ENCODE peak calls at places on chromosomes 16 and 17, in four cellular contexts. H is brain microvascular endothelial cell, Y is colonic mucosa, Z is pancreas. P is an unnamed sample.

GRCh38 chr17:34163681-34164080 is 91.4 kb upstream of the CCL2 start:
- DNase-seq in H (no peak), Y (no peak), Z (no peak), P (no peak)

GRCh38 chr17:33377837-33378236 is 84.7 kb upstream of the ASIC2 start:
- DNase-seq in H (no peak), Y (no peak), Z (no peak), P (no peak)

GRCh38 chr16:26642047-26642664 is 424.6 kb upstream of the C16orf82 start:
- DNase-seq in H (no peak), Y (no peak), Z (no peak), P (no peak)

GRCh38 chr17:8243827-8244226 is 4.0 kb downstream of the CTC1 start:
- DNase-seq in H (no peak), Y (no peak), Z (no peak), P (no peak)

GRCh38 chr17:28862497-28862896 is 7.7 kb downstream of the ERAL1 start:
- DNase-seq in H (no peak), Y (no peak), Z (no peak), P (no peak)

GRCh38 chr17:81924557-81925532 is 2.7 kb downstream of the MAFG start:
- DNase-seq in H (no peak), Y (no peak), Z (no peak), P (no peak)

GRCh38 chr17:63932008-63932561 is at the start of gene CD79B:
- DNase-seq in H (no peak), Y (no peak), Z (no peak), P (no peak)

GRCh38 chr17:69637399-69638165 is 223.1 kb downstream of the MAP2K6 start:
- DNase-seq in H (peak; percentile 8), Y (no peak), Z (no peak), P (no peak)

GRCh38 chr16:68309798-68310197 is 948 bp downstream of the SLC7A6OS start:
- DNase-seq in H (no peak), Y (no peak), Z (no peak), P (no peak)

GRCh38 chr17:6712854-6713129 is 377 bp downstream of the SLC13A5 start:
- DNase-seq in H (no peak), Y (no peak), Z (no peak), P (no peak)

GRCh38 chr16:31868701-31869167 is 4.9 kb upstream of the ZNF267 start:
- DNase-seq in H (peak; percentile 78), Y (peak; percentile 88), Z (peak; percentile 62), P (peak; percentile 68)

DNA sequence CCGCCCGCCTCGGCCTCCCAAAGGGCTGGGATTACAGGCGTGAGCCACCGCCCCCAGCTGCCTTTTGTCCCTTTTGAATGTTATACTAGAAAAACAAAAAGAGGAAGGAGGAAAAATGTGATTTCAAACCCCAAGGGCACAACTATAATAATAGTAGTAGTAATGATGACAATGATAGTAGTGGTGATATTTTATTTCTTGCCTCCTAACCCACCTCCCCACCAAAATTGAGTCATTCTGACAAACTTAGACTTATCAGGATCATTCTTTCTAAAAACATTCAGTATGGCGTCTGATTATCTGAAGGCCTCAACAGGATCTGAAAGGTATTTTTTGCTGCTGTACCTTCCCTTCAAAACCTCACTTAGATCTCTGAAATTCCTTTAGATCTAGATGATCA is 13.6 kb downstream of the GPATCH8 start:
- DNase-seq in H (no peak), Y (no peak), Z (no peak), P (no peak)
- H3K27me3 ChIP-seq in H (no peaks in the 10 kb centered on the region), Y (no peaks in the 10 kb centered on the region), Z (no peaks in the 10 kb centered on the region), P (no peaks in the 10 kb centered on the region)

DNA sequence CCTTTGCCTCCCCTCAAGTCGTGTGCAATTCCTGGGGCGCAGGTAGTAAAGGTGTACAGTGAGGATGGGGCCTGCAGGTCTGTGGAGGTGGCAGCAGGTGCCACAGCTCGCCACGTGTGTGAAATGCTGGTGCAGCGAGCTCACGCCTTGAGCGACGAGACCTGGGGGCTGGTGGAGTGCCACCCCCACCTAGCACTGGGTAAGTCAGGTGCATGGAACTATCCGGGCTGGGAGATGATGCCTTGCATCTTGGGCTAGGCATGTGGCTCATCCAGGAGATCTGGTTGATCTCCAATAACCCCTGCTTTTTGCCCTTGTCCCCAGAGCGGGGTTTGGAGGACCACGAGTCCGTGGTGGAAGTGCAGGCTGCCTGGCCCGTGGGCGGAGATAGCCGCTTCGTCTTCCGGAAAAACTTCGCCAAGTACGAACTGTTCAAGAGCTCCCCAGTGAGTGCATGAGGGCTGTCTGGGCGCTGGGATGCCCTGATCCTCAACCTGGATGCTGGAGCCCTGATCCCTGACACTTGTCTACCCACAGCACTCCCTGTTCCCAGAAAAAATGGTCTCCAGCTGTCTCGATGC is 5.2 kb downstream of the GRB7 start:
- DNase-seq in H (no peak), Y (no peak), Z (no peak), P (no peak)
- H3K27me3 ChIP-seq in H (no peaks in the 10 kb centered on the region), Y (no peaks in the 10 kb centered on the region), Z (no peaks in the 10 kb centered on the region), P (peaks cover 5% of the 10 kb centered on the region)

GRCh38 chr16:11059588-11059987 is 115.2 kb downstream of the CLEC16A start:
- DNase-seq in H (no peak), Y (no peak), Z (no peak), P (no peak)
- H3K27me3 ChIP-seq in H (no peaks in the 10 kb centered on the region), Y (no peaks in the 10 kb centered on the region), Z (no peaks in the 10 kb centered on the region), P (no peaks in the 10 kb centered on the region)

DNA sequence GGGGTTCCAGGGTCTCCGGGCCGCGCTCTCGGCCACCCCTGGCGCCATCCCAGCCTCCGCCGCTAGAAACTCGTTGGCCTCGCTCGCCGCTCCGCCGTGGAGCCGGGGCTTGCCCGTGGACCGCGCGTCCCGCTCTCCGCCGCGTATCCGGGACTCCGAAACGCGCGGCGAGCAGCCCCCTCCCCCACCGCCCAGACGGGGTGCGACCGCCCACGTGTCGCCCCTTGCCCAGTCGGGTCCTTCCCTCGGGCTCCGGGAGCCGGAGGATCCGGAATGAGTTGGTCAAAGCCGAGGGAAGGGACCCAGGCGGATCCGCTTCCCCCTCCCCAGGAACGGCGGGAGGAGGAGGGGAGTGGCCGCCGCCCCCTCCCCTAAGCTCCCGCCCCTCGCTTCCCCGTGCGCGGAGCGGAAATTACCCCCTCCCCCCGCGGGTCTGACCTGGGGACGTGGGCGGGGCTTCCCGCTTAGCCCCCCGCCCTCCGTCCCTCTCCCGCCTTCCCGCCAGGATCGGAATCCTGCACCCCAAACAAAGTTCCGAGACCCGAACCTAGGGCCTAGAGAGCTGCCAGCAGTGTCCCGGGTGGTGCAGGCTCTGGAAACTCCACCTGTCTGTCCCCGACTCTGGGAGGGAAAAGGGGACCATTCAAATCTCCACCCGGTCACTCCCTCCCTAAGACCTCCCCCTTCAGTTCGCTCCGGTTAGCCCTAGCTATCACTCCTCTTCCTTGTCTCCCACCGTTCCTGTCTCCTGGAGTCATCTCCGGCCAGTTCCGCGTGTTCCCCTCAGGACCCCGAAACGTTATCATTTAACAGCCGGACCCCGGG is 1.1 kb upstream of the IGF2BP1 start:
- DNase-seq in H (no peak), Y (no peak), Z (no peak), P (no peak)
- H3K27me3 ChIP-seq in H (peaks cover 9% of the 10 kb centered on the region), Y (peaks cover 91% of the 10 kb centered on the region), Z (peaks cover 83% of the 10 kb centered on the region), P (peaks cover 95% of the 10 kb centered on the region)

DNA sequence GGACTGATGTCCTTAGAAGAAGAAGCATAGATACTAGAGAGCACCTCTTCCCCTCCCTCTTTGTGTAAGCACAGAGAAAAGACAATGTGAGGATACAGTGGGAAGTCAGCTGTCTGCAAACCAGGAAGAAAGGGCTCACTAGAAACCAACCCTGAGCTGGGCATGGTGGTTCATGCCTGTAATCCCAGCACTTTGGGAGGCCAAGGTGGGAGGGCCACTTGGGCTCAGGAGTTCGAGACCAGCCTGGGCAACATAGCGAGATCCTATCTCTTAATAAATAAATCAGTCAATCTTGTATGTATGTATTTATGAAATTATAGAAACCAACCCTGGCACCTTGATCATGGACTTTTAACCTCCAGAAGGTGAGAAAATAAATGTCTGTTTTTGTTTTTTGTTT is 118.3 kb downstream of the NPIPB5 start:
- DNase-seq in H (no peak), Y (no peak), Z (no peak), P (no peak)
- H3K27me3 ChIP-seq in H (no peaks in the 10 kb centered on the region), Y (no peaks in the 10 kb centered on the region), Z (no peaks in the 10 kb centered on the region), P (no peaks in the 10 kb centered on the region)

DNA sequence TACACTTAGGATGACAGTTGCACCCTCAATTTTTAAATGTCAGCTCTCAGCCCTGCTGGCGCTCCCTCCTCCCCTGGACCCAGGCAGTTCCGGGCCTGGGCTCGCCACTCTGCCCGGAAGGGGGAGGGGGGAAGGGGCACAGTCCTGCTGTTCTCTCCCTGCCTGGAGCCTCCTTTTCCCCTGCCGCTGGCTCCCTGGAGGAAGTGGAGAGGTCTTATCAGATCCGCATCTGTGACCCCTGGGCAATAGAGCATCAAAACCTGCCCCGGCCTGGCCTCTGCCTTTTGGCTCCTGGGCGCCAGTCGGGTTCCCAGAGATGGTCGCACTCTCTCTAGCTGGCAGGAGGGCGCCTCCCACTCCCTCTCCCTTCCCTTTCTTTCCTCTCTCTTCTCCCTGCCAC is 149.3 kb downstream of the IRF8 start:
- DNase-seq in H (no peak), Y (no peak), Z (no peak), P (peak; percentile 20)
- H3K27me3 ChIP-seq in H (no peaks in the 10 kb centered on the region), Y (no peaks in the 10 kb centered on the region), Z (peaks cover 27% of the 10 kb centered on the region), P (peaks cover 20% of the 10 kb centered on the region)